ENCODE peak calls at places on chromosomes 2 and 18, in eight cellular contexts. Z is RPMI7951; P is mesenchymal stem cell; V is EL; U is NCI-H1694 treated with DMSO at 0.1 percent for 48 hours; L is glomerular endothelial cell; Y is activated CD8-positive, alpha-beta memory T cell treated with anti-CD3 and anti-CD28 coated beads, Interleukin-2, amount 50 U/mL, for 4 hours; C is CD8-positive, alpha-beta T cell. F is an unnamed sample.

GRCh38 chr2:99754215-99754614 is 264.4 kb upstream of the REV1 start:
- DNase-seq in Z (peak), P (peak), V (peak), U (no peak), L (no peak), Y (no peak), C (no peak), F (no peak)

GRCh38 chr2:154452906-154453493 is 245.5 kb upstream of the KCNJ3 start:
- DNase-seq in Z (peak), P (no peak), V (peak), U (peak), L (no peak), Y (no peak), C (no peak), F (no peak)

GRCh38 chr18:35114305-35114704 is 73.1 kb downstream of the MAPRE2 start:
- DNase-seq in Z (no peak), P (no peak), V (no peak), U (no peak), L (no peak), Y (no peak), C (no peak), F (no peak)

GRCh38 chr18:63189817-63190216 is 129.8 kb downstream of the BCL2 start:
- DNase-seq in Z (no peak), P (peak), V (no peak), U (no peak), L (no peak), Y (no peak), C (no peak), F (no peak)

GRCh38 chr2:3291750-3292149 is 85.9 kb downstream of the EIPR1 start:
- DNase-seq in Z (no peak), P (no peak), V (no peak), U (no peak), L (no peak), Y (no peak), C (no peak), F (no peak)

GRCh38 chr2:71938659-71939587 is 208.7 kb downstream of the CYP26B1 start:
- DNase-seq in Z (no peak), P (no peak), V (no peak), U (no peak), L (no peak), Y (no peak), C (no peak), F (no peak)

GRCh38 chr2:29039718-29040480 is 34.4 kb downstream of the PCARE start:
- DNase-seq in Z (no peak), P (no peak), V (no peak), U (no peak), L (no peak), Y (no peak), C (no peak), F (no peak)

GRCh38 chr18:48843162-48843561 is 107.6 kb downstream of the SMAD7 start:
- DNase-seq in Z (no peak), P (no peak), V (no peak), U (no peak), L (no peak), Y (no peak), C (no peak), F (no peak)

GRCh38 chr2:64876137-64876647 is 113.0 kb upstream of the SLC1A4 start:
- DNase-seq in Z (peak), P (peak), V (peak), U (peak), L (no peak), Y (no peak), C (no peak), F (no peak)

GRCh38 chr2:123047186-123047585 is 977.9 kb upstream of the CNTNAP5 start:
- DNase-seq in Z (no peak), P (no peak), V (no peak), U (no peak), L (no peak), Y (no peak), C (no peak), F (no peak)

GRCh38 chr2:128275498-128276045 is 43.1 kb downstream of the HS6ST1 start:
- DNase-seq in Z (no peak), P (no peak), V (no peak), U (no peak), L (no peak), Y (no peak), C (no peak), F (no peak)

GRCh38 chr2:195612515-195613495 is 44.2 kb upstream of the SLC39A10 start:
- DNase-seq in Z (peak), P (peak), V (peak), U (no peak), L (no peak), Y (no peak), C (no peak), F (no peak)

GRCh38 chr2:11446733-11447248 is 19.2 kb downstream of the E2F6 start:
- DNase-seq in Z (peak), P (peak), V (peak), U (peak), L (peak), Y (peak), C (peak), F (peak)

GRCh38 chr2:157684940-157685466 is 56.3 kb upstream of the ACVR1C start:
- DNase-seq in Z (no peak), P (no peak), V (no peak), U (no peak), L (no peak), Y (no peak), C (no peak), F (peak)

GRCh38 chr2:146455325-146455724 is 1389.5 kb upstream of the ACVR2A start:
- DNase-seq in Z (no peak), P (no peak), V (no peak), U (no peak), L (no peak), Y (no peak), C (no peak), F (no peak)

GRCh38 chr2:171878481-171878993 is 15.5 kb downstream of the SLC25A12 start:
- DNase-seq in Z (peak), P (peak), V (peak), U (no peak), L (no peak), Y (no peak), C (no peak), F (no peak)

GRCh38 chr2:67600472-67600871 is 203.3 kb downstream of the ETAA1 start:
- DNase-seq in Z (peak), P (no peak), V (peak), U (no peak), L (no peak), Y (no peak), C (no peak), F (no peak)

GRCh38 chr2:134206029-134206428 is 47.8 kb upstream of the MGAT5 start:
- DNase-seq in Z (no peak), P (no peak), V (peak), U (no peak), L (no peak), Y (no peak), C (no peak), F (no peak)

GRCh38 chr18:8375269-8375668 is 234.0 kb upstream of the RAB12 start:
- DNase-seq in Z (no peak), P (no peak), V (peak), U (no peak), L (no peak), Y (no peak), C (no peak), F (no peak)

GRCh38 chr2:106581755-106582430 is 94.7 kb downstream of the CD8B2 start:
- DNase-seq in Z (peak), P (peak), V (peak), U (peak), L (peak), Y (peak), C (peak), F (no peak)

GRCh38 chr2:201854841-201855240 is 48.5 kb downstream of the CDK15 start:
- DNase-seq in Z (peak), P (peak), V (peak), U (no peak), L (no peak), Y (no peak), C (no peak), F (no peak)

GRCh38 chr18:60549338-60549960 is 176.9 kb upstream of the MC4R start:
- DNase-seq in Z (peak), P (peak), V (peak), U (peak), L (peak), Y (no peak), C (no peak), F (no peak)

GRCh38 chr2:62814132-62814531 is 108.6 kb downstream of the EHBP1 start:
- DNase-seq in Z (peak), P (peak), V (peak), U (no peak), L (no peak), Y (no peak), C (no peak), F (no peak)

GRCh38 chr2:180677200-180677599 is 303.2 kb upstream of the UBE2E3 start:
- DNase-seq in Z (no peak), P (no peak), V (no peak), U (no peak), L (no peak), Y (no peak), C (no peak), F (no peak)

GRCh38 chr2:102181376-102181775 is 5.4 kb upstream of the IL1RL2 start:
- DNase-seq in Z (no peak), P (no peak), V (no peak), U (no peak), L (no peak), Y (no peak), C (no peak), F (no peak)

GRCh38 chr2:129728251-129728972 is 251.1 kb upstream of the RAB6C start:
- DNase-seq in Z (no peak), P (no peak), V (no peak), U (no peak), L (no peak), Y (no peak), C (no peak), F (no peak)

GRCh38 chr2:46119453-46119852 is 177.8 kb upstream of the EPAS1 start:
- DNase-seq in Z (no peak), P (no peak), V (peak), U (no peak), L (no peak), Y (no peak), C (no peak), F (no peak)

GRCh38 chr2:50529600-50530218 is 502.2 kb downstream of the NRXN1 start:
- DNase-seq in Z (peak), P (peak), V (peak), U (peak), L (peak), Y (no peak), C (no peak), F (no peak)

GRCh38 chr2:9260411-9261037 is 53.9 kb downstream of the ASAP2 start:
- DNase-seq in Z (no peak), P (no peak), V (no peak), U (no peak), L (no peak), Y (no peak), C (no peak), F (peak)

GRCh38 chr2:56133441-56133840 is 50.3 kb upstream of the CCDC85A start:
- DNase-seq in Z (no peak), P (no peak), V (no peak), U (no peak), L (no peak), Y (no peak), C (no peak), F (no peak)

GRCh38 chr18:31957728-31958127 is 14.8 kb upstream of the TRAPPC8 start:
- DNase-seq in Z (no peak), P (no peak), V (no peak), U (no peak), L (no peak), Y (no peak), C (no peak), F (no peak)

GRCh38 chr2:235860846-235861245 is 307.3 kb downstream of the GBX2 start:
- DNase-seq in Z (no peak), P (no peak), V (no peak), U (no peak), L (no peak), Y (no peak), C (no peak), F (no peak)

GRCh38 chr18:9688036-9688741 is 19.9 kb upstream of the RAB31 start:
- DNase-seq in Z (no peak), P (no peak), V (no peak), U (no peak), L (no peak), Y (no peak), C (no peak), F (no peak)

GRCh38 chr2:184780944-184781343 is 182.6 kb downstream of the ZNF804A start:
- DNase-seq in Z (no peak), P (no peak), V (no peak), U (no peak), L (no peak), Y (no peak), C (no peak), F (no peak)

GRCh38 chr2:144660518-144661316 is 140.8 kb upstream of the ZEB2 start:
- DNase-seq in Z (peak), P (peak), V (peak), U (no peak), L (no peak), Y (no peak), C (no peak), F (no peak)

GRCh38 chr2:148674063-148675020 is 29.8 kb downstream of the EPC2 start:
- DNase-seq in Z (peak), P (peak), V (peak), U (peak), L (no peak), Y (peak), C (no peak), F (no peak)

GRCh38 chr2:9191044-9191481 is 15.5 kb upstream of the ASAP2 start:
- DNase-seq in Z (peak), P (peak), V (peak), U (no peak), L (no peak), Y (no peak), C (no peak), F (peak)

F was measured in nucleus accumbens.